ENCODE peak calls at places on chromosomes 11 and 22, in eight cellular contexts. One of them, this sample, is unnamed. For H3K4me1 and H3K36me3, the result is how much of the 10 kb centered on the place peaks cover.

GRCh38 chr11:95450547-95451123 is 219.6 kb upstream of the SESN3 start:
- DNase-seq in gastrocnemius medialis: no peak
- DNase-seq in IMR-90: peak
- DNase-seq in RWPE2: no peak
- DNase-seq in iPS DF 6.9: no peak
- DNase-seq in adrenal gland: no peak
- DNase-seq in CD8-positive, alpha-beta T cell: no peak
- DNase-seq in cardiac muscle cell: no peak
- DNase-seq in this sample: no peak

GRCh38 chr11:75433443-75433842 is 440 bp upstream of the KLHL35 start:
- DNase-seq in gastrocnemius medialis: no peak
- DNase-seq in IMR-90: no peak
- DNase-seq in RWPE2: no peak
- DNase-seq in iPS DF 6.9: no peak
- DNase-seq in adrenal gland: no peak
- DNase-seq in CD8-positive, alpha-beta T cell: no peak
- DNase-seq in cardiac muscle cell: no peak
- DNase-seq in this sample: no peak

GRCh38 chr11:74490945-74491344 is 2.6 kb downstream of the LIPT2 start:
- DNase-seq in gastrocnemius medialis: no peak
- DNase-seq in IMR-90: no peak
- DNase-seq in RWPE2: no peak
- DNase-seq in iPS DF 6.9: no peak
- DNase-seq in adrenal gland: no peak
- DNase-seq in CD8-positive, alpha-beta T cell: no peak
- DNase-seq in cardiac muscle cell: no peak
- DNase-seq in this sample: no peak

GRCh38 chr11:31813961-31814868 is 3.1 kb upstream of the PAX6 start:
- DNase-seq in gastrocnemius medialis: no peak
- DNase-seq in IMR-90: no peak
- DNase-seq in RWPE2: no peak
- DNase-seq in iPS DF 6.9: no peak
- DNase-seq in adrenal gland: no peak
- DNase-seq in CD8-positive, alpha-beta T cell: no peak
- DNase-seq in cardiac muscle cell: no peak
- DNase-seq in this sample: peak

GRCh38 chr11:30420233-30420787 is 97.4 kb downstream of the ARL14EP start:
- DNase-seq in gastrocnemius medialis: no peak
- DNase-seq in IMR-90: no peak
- DNase-seq in RWPE2: no peak
- DNase-seq in iPS DF 6.9: no peak
- DNase-seq in adrenal gland: no peak
- DNase-seq in CD8-positive, alpha-beta T cell: no peak
- DNase-seq in cardiac muscle cell: no peak
- DNase-seq in this sample: no peak

GRCh38 chr11:31106963-31107576 is 262.5 kb downstream of the DCDC1 start:
- DNase-seq in gastrocnemius medialis: no peak
- DNase-seq in IMR-90: peak
- DNase-seq in RWPE2: no peak
- DNase-seq in iPS DF 6.9: peak
- DNase-seq in adrenal gland: peak
- DNase-seq in CD8-positive, alpha-beta T cell: no peak
- DNase-seq in cardiac muscle cell: peak
- DNase-seq in this sample: no peak

GRCh38 chr22:47043835-47044721 is 281.6 kb downstream of the TBC1D22A start:
- DNase-seq in gastrocnemius medialis: no peak
- DNase-seq in IMR-90: peak
- DNase-seq in RWPE2: peak
- DNase-seq in iPS DF 6.9: no peak
- DNase-seq in adrenal gland: no peak
- DNase-seq in CD8-positive, alpha-beta T cell: no peak
- DNase-seq in cardiac muscle cell: no peak
- DNase-seq in this sample: peak

GRCh38 chr22:23113067-23113846 is 28.5 kb downstream of the RSPH14 start:
- DNase-seq in gastrocnemius medialis: no peak
- DNase-seq in IMR-90: peak
- DNase-seq in RWPE2: no peak
- DNase-seq in iPS DF 6.9: no peak
- DNase-seq in adrenal gland: no peak
- DNase-seq in CD8-positive, alpha-beta T cell: no peak
- DNase-seq in cardiac muscle cell: no peak
- DNase-seq in this sample: no peak

GRCh38 chr22:26075233-26075632 is 94.0 kb upstream of the SEZ6L start:
- DNase-seq in gastrocnemius medialis: no peak
- DNase-seq in IMR-90: no peak
- DNase-seq in RWPE2: no peak
- DNase-seq in iPS DF 6.9: no peak
- DNase-seq in adrenal gland: no peak
- DNase-seq in CD8-positive, alpha-beta T cell: no peak
- DNase-seq in cardiac muscle cell: no peak
- DNase-seq in this sample: no peak

GRCh38 chr11:67410369-67410831 is 5.1 kb upstream of the CARNS1 start:
- DNase-seq in gastrocnemius medialis: no peak
- DNase-seq in IMR-90: no peak
- DNase-seq in RWPE2: no peak
- DNase-seq in iPS DF 6.9: no peak
- DNase-seq in adrenal gland: no peak
- DNase-seq in CD8-positive, alpha-beta T cell: no peak
- DNase-seq in cardiac muscle cell: no peak
- DNase-seq in this sample: peak
- H3K4me1 ChIP-seq in gastrocnemius medialis: under half
- H3K4me1 ChIP-seq in IMR-90: under half
- H3K4me1 ChIP-seq in RWPE2: under half
- H3K4me1 ChIP-seq in iPS DF 6.9: under half
- H3K4me1 ChIP-seq in adrenal gland: under half
- H3K4me1 ChIP-seq in CD8-positive, alpha-beta T cell: half or more
- H3K4me1 ChIP-seq in cardiac muscle cell: under half
- H3K4me1 ChIP-seq in this sample: half or more

GRCh38 chr22:41403532-41404318 is 22.0 kb downstream of the TEF start:
- DNase-seq in gastrocnemius medialis: peak
- DNase-seq in IMR-90: peak
- DNase-seq in RWPE2: peak
- DNase-seq in iPS DF 6.9: peak
- DNase-seq in adrenal gland: peak
- DNase-seq in CD8-positive, alpha-beta T cell: peak
- DNase-seq in cardiac muscle cell: peak
- DNase-seq in this sample: peak

GRCh38 chr22:41395531-41396240 is 13.9 kb downstream of the TEF start:
- DNase-seq in gastrocnemius medialis: no peak
- DNase-seq in IMR-90: no peak
- DNase-seq in RWPE2: no peak
- DNase-seq in iPS DF 6.9: no peak
- DNase-seq in adrenal gland: no peak
- DNase-seq in CD8-positive, alpha-beta T cell: no peak
- DNase-seq in cardiac muscle cell: no peak
- DNase-seq in this sample: no peak

GRCh38 chr22:41397143-41397811 is 15.5 kb downstream of the TEF start:
- DNase-seq in gastrocnemius medialis: no peak
- DNase-seq in IMR-90: no peak
- DNase-seq in RWPE2: no peak
- DNase-seq in iPS DF 6.9: no peak
- DNase-seq in adrenal gland: no peak
- DNase-seq in CD8-positive, alpha-beta T cell: no peak
- DNase-seq in cardiac muscle cell: no peak
- DNase-seq in this sample: no peak

GRCh38 chr22:41401781-41402648 is 20.3 kb downstream of the TEF start:
- DNase-seq in gastrocnemius medialis: no peak
- DNase-seq in IMR-90: peak
- DNase-seq in RWPE2: no peak
- DNase-seq in iPS DF 6.9: no peak
- DNase-seq in adrenal gland: peak
- DNase-seq in CD8-positive, alpha-beta T cell: no peak
- DNase-seq in cardiac muscle cell: peak
- DNase-seq in this sample: no peak

DNA sequence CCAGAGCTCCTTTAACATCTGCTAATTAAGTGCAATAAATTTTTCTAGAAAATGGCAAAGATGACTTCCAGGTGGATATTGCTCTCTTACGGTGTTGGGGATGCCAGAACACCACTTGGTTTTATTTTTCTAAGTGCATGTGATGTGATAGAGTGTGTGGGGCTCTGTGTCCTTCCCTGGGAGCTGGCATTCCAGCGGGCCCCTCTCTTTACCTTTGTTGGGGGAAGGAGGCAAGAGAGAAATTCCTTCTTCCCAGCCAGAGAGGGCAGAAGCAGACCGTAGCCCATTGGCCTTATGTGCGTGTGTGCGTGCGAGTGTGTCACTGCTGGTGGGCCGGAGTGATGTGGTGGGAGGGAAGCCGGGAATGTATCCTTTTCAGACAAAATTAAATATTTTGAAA is 17.2 kb downstream of the TEF start:
- DNase-seq in gastrocnemius medialis: no peak
- DNase-seq in IMR-90: no peak
- DNase-seq in RWPE2: no peak
- DNase-seq in iPS DF 6.9: no peak
- DNase-seq in adrenal gland: no peak
- DNase-seq in CD8-positive, alpha-beta T cell: no peak
- DNase-seq in cardiac muscle cell: no peak
- DNase-seq in this sample: no peak
- H3K36me3 ChIP-seq in gastrocnemius medialis: half or more
- H3K36me3 ChIP-seq in IMR-90: under half
- H3K36me3 ChIP-seq in RWPE2: under half
- H3K36me3 ChIP-seq in iPS DF 6.9: under half
- H3K36me3 ChIP-seq in adrenal gland: under half
- H3K36me3 ChIP-seq in CD8-positive, alpha-beta T cell: under half
- H3K36me3 ChIP-seq in cardiac muscle cell: under half
- H3K36me3 ChIP-seq in this sample: under half

GRCh38 chr11:133710241-133710640 is 135.1 kb downstream of the SPATA19 start:
- DNase-seq in gastrocnemius medialis: no peak
- DNase-seq in IMR-90: no peak
- DNase-seq in RWPE2: no peak
- DNase-seq in iPS DF 6.9: no peak
- DNase-seq in adrenal gland: no peak
- DNase-seq in CD8-positive, alpha-beta T cell: no peak
- DNase-seq in cardiac muscle cell: no peak
- DNase-seq in this sample: no peak
- H3K4me1 ChIP-seq in gastrocnemius medialis: under half
- H3K4me1 ChIP-seq in IMR-90: under half
- H3K4me1 ChIP-seq in RWPE2: under half
- H3K4me1 ChIP-seq in iPS DF 6.9: under half
- H3K4me1 ChIP-seq in adrenal gland: under half
- H3K4me1 ChIP-seq in CD8-positive, alpha-beta T cell: under half
- H3K4me1 ChIP-seq in cardiac muscle cell: under half
- H3K4me1 ChIP-seq in this sample: under half

GRCh38 chr22:24330636-24331035 is 60.0 kb downstream of the SPECC1L start:
- DNase-seq in gastrocnemius medialis: no peak
- DNase-seq in IMR-90: no peak
- DNase-seq in RWPE2: no peak
- DNase-seq in iPS DF 6.9: no peak
- DNase-seq in adrenal gland: no peak
- DNase-seq in CD8-positive, alpha-beta T cell: no peak
- DNase-seq in cardiac muscle cell: no peak
- DNase-seq in this sample: no peak
- H3K36me3 ChIP-seq in gastrocnemius medialis: under half
- H3K36me3 ChIP-seq in IMR-90: under half
- H3K36me3 ChIP-seq in RWPE2: half or more
- H3K36me3 ChIP-seq in iPS DF 6.9: under half
- H3K36me3 ChIP-seq in adrenal gland: under half
- H3K36me3 ChIP-seq in CD8-positive, alpha-beta T cell: under half
- H3K36me3 ChIP-seq in cardiac muscle cell: half or more
- H3K36me3 ChIP-seq in this sample: under half

This sample was measured in spleen.